ENCODE peak calls at places on chromosomes 16 and 17, in eight cellular contexts. F, P, Q, U, W, Y, J and L are unnamed samples.

GRCh38 chr16:62170642-62171041 is 134.4 kb upstream of the CDH8 start:
- DNase-seq in Y (no peak), W (no peak), U (no peak), Q (no peak), J (no peak), F (no peak), P (no peak), L (no peak)

GRCh38 chr16:67917140-67917851 is 14.4 kb downstream of the CTRL start:
- DNase-seq in Y (no peak), J (no peak), W (no peak), P (no peak), Q (no peak), F (no peak), U (no peak), L (no peak)

GRCh38 chr16:79869304-79870015 is 268.9 kb upstream of the MAF start:
- DNase-seq in U (no peak), P (no peak), W (no peak), Q (no peak), F (no peak), Y (peak), J (no peak), L (no peak)

GRCh38 chr17:41785091-41785875 is 1.2 kb downstream of the JUP start:
- DNase-seq in U (no peak), Y (peak), W (peak), J (peak), F (no peak), P (no peak), Q (peak), L (peak)

GRCh38 chr17:50205111-50205821 is 3.8 kb upstream of the COL1A1 start:
- DNase-seq in Q (no peak), Y (no peak), U (no peak), W (no peak), J (no peak), F (no peak), P (no peak), L (no peak)

GRCh38 chr17:64635647-64636305 is 26.3 kb downstream of the SMURF2 start:
- DNase-seq in F (no peak), P (peak), W (no peak), Y (no peak), J (no peak), Q (no peak), U (no peak), L (peak)

GRCh38 chr17:4947411-4948165 is 742 bp downstream of the PFN1 start:
- DNase-seq in F (peak), Q (no peak), W (peak), U (no peak), P (no peak), Y (peak), J (peak), L (peak)

GRCh38 chr16:87541004-87541881 is 48.4 kb upstream of the ZCCHC14 start:
- DNase-seq in W (no peak), F (no peak), P (no peak), U (no peak), Y (no peak), J (peak), Q (no peak), L (no peak)

GRCh38 chr17:1908699-1909309 is 79.0 kb downstream of the RPA1 start:
- DNase-seq in P (no peak), J (peak), U (peak), Q (no peak), Y (peak), W (peak), F (peak), L (peak)

GRCh38 chr16:89453662-89454321 is 36.6 kb downstream of the ANKRD11 start:
- DNase-seq in F (no peak), U (no peak), J (no peak), Q (no peak), W (no peak), P (no peak), Y (peak), L (peak)

GRCh38 chr17:82035956-82036633 is 1.4 kb downstream of the DCXR start:
- DNase-seq in F (no peak), P (no peak), W (no peak), Q (no peak), Y (no peak), J (no peak), U (no peak), L (no peak)

GRCh38 chr16:53921042-53921441 is 217.1 kb downstream of the FTO start:
- DNase-seq in W (no peak), J (no peak), Y (no peak), Q (no peak), P (no peak), U (no peak), F (no peak), L (no peak)

GRCh38 chr16:67055712-67056487 is 27.0 kb downstream of the CBFB start:
- DNase-seq in Q (no peak), W (no peak), U (no peak), Y (peak), J (peak), F (peak), P (no peak), L (peak)

GRCh38 chr16:75787421-75787820 is 61.1 kb upstream of the CPHXL start:
- DNase-seq in P (no peak), Y (no peak), J (no peak), W (no peak), U (no peak), F (no peak), Q (no peak), L (no peak)

GRCh38 chr16:25051446-25052160 is 36.4 kb upstream of the ARHGAP17 start:
- DNase-seq in W (no peak), Q (no peak), U (no peak), Y (no peak), F (no peak), J (no peak), P (no peak), L (peak)

GRCh38 chr16:85902366-85903155 is 3.6 kb downstream of the IRF8 start:
- DNase-seq in Y (no peak), P (peak), U (no peak), J (no peak), W (no peak), Q (no peak), F (no peak), L (no peak)

GRCh38 chr17:44223574-44224046 is 4.1 kb upstream of the UBTF start:
- DNase-seq in Q (no peak), Y (no peak), W (no peak), F (no peak), J (no peak), P (no peak), U (no peak), L (peak)

GRCh38 chr17:44220211-44221071 is 966 bp upstream of the UBTF start:
- DNase-seq in Q (no peak), J (peak), U (no peak), Y (peak), P (no peak), W (peak), F (no peak), L (peak)

GRCh38 chr17:44221072-44221861 is 1.8 kb upstream of the UBTF start:
- DNase-seq in Q (no peak), W (peak), F (peak), J (peak), U (no peak), P (no peak), Y (peak), L (peak)

GRCh38 chr17:44222112-44222869 is 2.8 kb upstream of the UBTF start:
- DNase-seq in P (no peak), F (peak), W (peak), Y (no peak), U (peak), J (peak), Q (no peak), L (peak)

GRCh38 chr17:44221862-44222111 is 2.3 kb upstream of the UBTF start:
- DNase-seq in P (no peak), F (no peak), U (no peak), Q (no peak), J (no peak), Y (no peak), W (no peak), L (no peak)
- H3K4me2 ChIP-seq in P (peak), F (peak), U (peak), Q (peak), J (peak), Y (peak), W (peak), L (peak)

GRCh38 chr17:8870406-8871040 is 3.0 kb upstream of the PIK3R6 start:
- DNase-seq in F (no peak), Q (no peak), W (no peak), J (no peak), Y (no peak), U (no peak), P (no peak), L (no peak)
- TF ChIP-seq POLR2AphosphoS5 in F (no peak), Q (no peak), W (no peak), J (no peak), Y (no peak), U (no peak), P (no peak), L (no peak)

DNA sequence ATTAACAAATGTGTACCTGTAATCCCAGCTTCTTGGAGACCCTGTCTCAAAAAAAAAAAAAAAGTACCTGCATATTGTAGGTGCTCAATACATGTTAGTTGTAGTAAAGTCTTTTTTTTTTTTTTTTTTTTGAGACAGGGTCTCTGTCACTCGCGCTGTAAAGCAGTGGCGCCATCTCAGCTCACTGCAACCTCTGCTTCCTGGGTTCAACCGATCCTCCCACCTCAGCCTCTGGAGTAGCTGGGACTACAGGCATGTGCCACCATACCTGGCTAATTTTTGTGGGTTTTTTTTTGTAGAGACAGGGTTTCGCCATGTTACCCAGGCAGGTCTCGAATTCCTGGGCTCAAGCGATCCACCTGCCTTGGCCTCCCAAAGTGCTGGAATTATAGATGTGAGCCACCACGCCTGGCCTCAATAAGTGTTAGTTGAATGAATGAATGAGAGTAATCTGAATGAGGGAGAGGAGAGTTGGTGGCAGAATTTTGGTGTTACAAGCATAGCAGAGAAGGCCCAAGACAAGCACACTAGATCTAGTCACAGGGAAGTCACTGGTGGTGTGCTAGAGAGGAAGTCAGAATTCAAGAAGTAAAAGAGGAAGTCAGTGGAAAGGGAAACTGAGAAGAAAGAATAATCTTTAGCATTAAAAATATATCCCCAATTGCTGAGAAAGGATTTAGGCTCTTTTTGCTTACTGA is 9.4 kb upstream of the MYL4 start:
- DNase-seq in P (no peak), Y (no peak), Q (no peak), U (no peak), W (no peak), F (no peak), J (no peak), L (no peak)
- H3K4me2 ChIP-seq in P (peak), Y (no peak), Q (no peak), U (no peak), W (no peak), F (no peak), J (no peak), L (no peak)

GRCh38 chr17:3907483-3908216 is 8.6 kb downstream of the P2RX1 start:
- DNase-seq in P (no peak), Q (no peak), F (peak), Y (no peak), U (no peak), W (no peak), J (no peak), L (no peak)
- TF ChIP-seq POLR2AphosphoS5 in P (no peak), Q (no peak), F (no peak), Y (no peak), U (no peak), W (no peak), J (no peak), L (no peak)

GRCh38 chr17:20063665-20064648 is 54.8 kb downstream of the SPECC1 start:
- DNase-seq in W (peak), Y (no peak), Q (no peak), F (no peak), J (no peak), P (peak), U (peak), L (no peak)

DNA sequence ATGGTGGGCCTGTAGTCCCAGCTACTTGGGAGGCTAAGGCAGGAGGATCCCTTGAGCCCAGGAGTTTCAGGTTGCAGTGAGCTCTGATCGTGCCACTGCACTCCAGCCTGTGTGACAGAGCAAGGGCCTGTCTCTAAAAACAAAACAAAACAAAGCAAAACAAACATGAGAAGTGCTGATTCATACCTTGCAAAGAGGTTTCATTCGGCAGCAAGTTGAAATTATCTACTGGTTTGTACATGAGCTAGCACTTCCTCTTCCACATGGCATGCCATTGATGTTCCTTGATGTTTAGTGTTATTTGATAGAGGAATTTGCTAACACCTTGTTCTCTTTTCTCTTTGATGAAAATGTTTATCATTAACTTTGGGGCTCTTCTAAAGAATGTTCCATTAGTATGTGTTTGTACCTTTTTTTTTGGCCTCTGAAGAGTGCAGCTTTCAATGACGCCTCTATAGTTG is 50.6 kb downstream of the SPECC1 start:
- DNase-seq in J (no peak), U (no peak), F (peak), P (peak), Q (no peak), Y (peak), W (no peak), L (no peak)
- H3K4me2 ChIP-seq in J (no peak), U (no peak), F (no peak), P (no peak), Q (no peak), Y (peak), W (no peak), L (no peak)